ENCODE peak calls at places on chromosome 20, in six cellular contexts. O is stimulated activated CD8-positive, alpha-beta memory T cell treated with anti-CD3 and anti-CD28 coated beads, Interleukin-4, amount 100 ng/mL, for 24 hours; H is progenitor cell of endocrine pancreas; F is T47D; G is GM04503; I is NCI-H1105. Y is an unnamed sample.

GRCh38 chr20:34362502-34363061 is 491 bp upstream of the ITCH start:
- DNase-seq in I (no peak), G (no peak), O (no peak), H (no peak), F (no peak), Y (no peak)

GRCh38 chr20:18663932-18664331 is 76.1 kb downstream of the DTD1 start:
- DNase-seq in O (no peak), G (no peak), H (no peak), I (no peak), F (no peak), Y (no peak)

GRCh38 chr20:44142416-44142815 is 44.6 kb downstream of the JPH2 start:
- DNase-seq in O (no peak), I (no peak), G (no peak), H (no peak), F (peak; percentile 96), Y (no peak)

GRCh38 chr20:57881466-57882405 is 171.9 kb upstream of the PMEPA1 start:
- DNase-seq in I (no peak), O (no peak), G (no peak), H (no peak), F (no peak), Y (no peak)

GRCh38 chr20:38143238-38143645 is 21.8 kb downstream of the TGM2 start:
- DNase-seq in F (peak; percentile 54), G (no peak), I (no peak), O (no peak), H (no peak), Y (no peak)

GRCh38 chr20:12406978-12407377 is 489.3 kb downstream of the BTBD3 start:
- DNase-seq in O (no peak), I (no peak), G (no peak), F (no peak), H (no peak), Y (no peak)

GRCh38 chr20:3812259-3812681 is 8.1 kb upstream of the AP5S1 start:
- DNase-seq in F (no peak), H (no peak), G (no peak), O (no peak), I (no peak), Y (no peak)

GRCh38 chr20:58618694-58619540 is 32.2 kb upstream of the STX16 start:
- DNase-seq in F (no peak), I (no peak), G (peak; percentile 68), H (no peak), O (no peak), Y (no peak)

GRCh38 chr20:47063407-47063806 is 168.8 kb downstream of the EYA2 start:
- DNase-seq in F (peak; percentile 22), G (no peak), I (no peak), O (no peak), H (no peak), Y (no peak)

GRCh38 chr20:63699466-63700198 is 3.2 kb downstream of the TNFRSF6B start:
- DNase-seq in G (no peak), O (no peak), I (no peak), H (no peak), F (no peak), Y (no peak)

GRCh38 chr20:1191289-1191688 is 6.5 kb upstream of the TMEM74B start:
- DNase-seq in F (no peak), O (no peak), I (no peak), G (no peak), H (no peak), Y (no peak)

GRCh38 chr20:34938466-34939163 is 17.0 kb downstream of the GSS start:
- DNase-seq in I (no peak), O (no peak), G (no peak), H (no peak), F (peak; percentile 36), Y (no peak)

GRCh38 chr20:46683939-46684750 is 5.1 kb downstream of the TP53RK start:
- DNase-seq in H (no peak), O (no peak), G (no peak), I (peak; percentile 69), F (peak; percentile 86), Y (no peak)

GRCh38 chr20:57092112-57092899 is 174.1 kb downstream of the BMP7 start:
- DNase-seq in F (peak; percentile 79), O (peak; percentile 35), H (peak; percentile 67), G (no peak), I (peak; percentile 54), Y (no peak)

GRCh38 chr20:33279261-33279910 is 3.6 kb upstream of the BPIFB1 start:
- DNase-seq in H (no peak), F (peak; percentile 22), I (no peak), G (no peak), O (no peak), Y (no peak)

GRCh38 chr20:46354207-46354555 is 45.9 kb upstream of the CDH22 start:
- DNase-seq in H (no peak), G (no peak), O (no peak), I (no peak), F (no peak), Y (no peak)

GRCh38 chr20:9038791-9039190 is 30.1 kb upstream of the PLCB4 start:
- DNase-seq in F (peak; percentile 24), O (no peak), G (peak; percentile 77), H (no peak), I (no peak), Y (no peak)

GRCh38 chr20:3068986-3069900 is 2.2 kb upstream of the OXT start:
- DNase-seq in I (peak; percentile 18), H (no peak), O (no peak), G (no peak), F (peak; percentile 24), Y (no peak)

GRCh38 chr20:56429496-56429895 is 17.4 kb downstream of the CASS4 start:
- DNase-seq in H (no peak), I (no peak), O (peak; percentile 18), F (no peak), G (peak; percentile 59), Y (no peak)

GRCh38 chr20:38197217-38198008 is 32.3 kb upstream of the TGM2 start:
- DNase-seq in O (no peak), F (no peak), H (no peak), G (no peak), I (no peak), Y (no peak)

GRCh38 chr20:48708116-48708515 is 119.7 kb downstream of the PREX1 start:
- DNase-seq in I (no peak), G (no peak), H (no peak), O (no peak), F (no peak), Y (no peak)

GRCh38 chr20:7855545-7855944 is 84.7 kb downstream of the HAO1 start:
- DNase-seq in G (no peak), H (no peak), O (no peak), F (no peak), I (no peak), Y (no peak)

GRCh38 chr20:57501461-57502330 is 23.2 kb downstream of the CTCFL start:
- DNase-seq in F (peak; percentile 36), O (no peak), H (no peak), I (no peak), G (no peak), Y (no peak)